ENCODE peak calls at places on chromosomes 6 and 20, in five cellular contexts. W, T, X, G and K are unnamed samples.

GRCh38 chr20:35954907-35955251 is 577 bp upstream of the SCAND1 start:
- DNase-seq in W (no peak), T (peak; percentile 35), G (no peak), X (no peak), K (no peak)

GRCh38 chr6:138818496-138819194 is 22.8 kb downstream of the ECT2L start:
- DNase-seq in W (no peak), T (no peak), X (no peak), G (no peak), K (no peak)

GRCh38 chr6:70180904-70181599 is 121.8 kb downstream of the COL9A1 start:
- DNase-seq in T (no peak), G (no peak), X (no peak), W (no peak), K (no peak)

GRCh38 chr20:878511-879307 is 37.4 kb downstream of the ANGPT4 start:
- DNase-seq in G (no peak), X (no peak), W (no peak), T (peak; percentile 11), K (no peak)

GRCh38 chr6:34142599-34142998 is 3.3 kb downstream of the GRM4 start:
- DNase-seq in W (no peak), X (no peak), G (no peak), T (no peak), K (no peak)

GRCh38 chr6:125952764-125953501 is 3.6 kb upstream of the HINT3 start:
- DNase-seq in W (no peak), G (no peak), X (no peak), T (peak; percentile 14), K (no peak)

GRCh38 chr6:147075326-147075840 is 128.8 kb upstream of the STXBP5 start:
- DNase-seq in T (no peak), W (no peak), G (no peak), X (no peak), K (no peak)

GRCh38 chr6:142633317-142633716 is 311.7 kb downstream of the HIVEP2 start:
- DNase-seq in G (no peak), W (no peak), X (no peak), T (no peak), K (no peak)

GRCh38 chr20:46934746-46935283 is 40.2 kb downstream of the EYA2 start:
- DNase-seq in G (no peak), W (no peak), T (no peak), X (no peak), K (no peak)

GRCh38 chr6:13431861-13432465 is 55.4 kb downstream of the GFOD1 start:
- DNase-seq in G (no peak), T (peak; percentile 65), W (no peak), X (no peak), K (no peak)

GRCh38 chr6:29992792-29993191 is 50.5 kb downstream of the HLA-A start:
- DNase-seq in X (no peak), T (peak; percentile 19), G (no peak), W (no peak), K (no peak)

GRCh38 chr6:85593438-85594196 is at the start of gene SNX14:
- DNase-seq in G (peak; percentile 97), T (peak; percentile 95), X (peak; percentile 96), W (peak; percentile 95), K (peak; percentile 95)

GRCh38 chr6:64750910-64751309 is 956.1 kb downstream of the EYS start:
- DNase-seq in T (no peak), W (no peak), G (no peak), X (no peak), K (no peak)

GRCh38 chr20:856361-856775 is 22.9 kb downstream of the FAM110A start:
- DNase-seq in W (no peak), T (peak; percentile 85), G (no peak), X (no peak), K (peak; percentile 87)

GRCh38 chr6:134416501-134417154 is 98.7 kb upstream of the SGK1 start:
- DNase-seq in G (no peak), W (no peak), T (peak; percentile 82), X (no peak), K (no peak)

GRCh38 chr6:111792241-111792640 is 81.0 kb downstream of the FYN start:
- DNase-seq in X (no peak), W (no peak), T (no peak), G (no peak), K (no peak)

GRCh38 chr20:57990396-57990987 is 238.0 kb downstream of the ANKRD60 start:
- DNase-seq in G (peak; percentile 34), X (no peak), W (no peak), T (peak; percentile 87), K (peak; percentile 37)

GRCh38 chr20:25039697-25040437 is 18.1 kb downstream of the ACSS1 start:
- DNase-seq in G (peak; percentile 85), X (peak; percentile 91), T (peak; percentile 72), W (peak; percentile 94), K (peak; percentile 98)

GRCh38 chr6:169723200-169723909 is 945 bp downstream of the PHF10 start:
- DNase-seq in W (peak; percentile 75), G (peak; percentile 89), X (peak; percentile 64), T (peak; percentile 80), K (peak; percentile 80)

GRCh38 chr6:74510878-74511277 is 695.0 kb downstream of the COL12A1 start:
- DNase-seq in X (no peak), W (no peak), G (no peak), T (peak; percentile 7), K (no peak)

GRCh38 chr6:67933278-67933677 is 701.8 kb upstream of the ADGRB3 start:
- DNase-seq in G (no peak), X (no peak), T (no peak), W (no peak), K (no peak)

GRCh38 chr6:158849899-158850806 is 31.0 kb upstream of the EZR start:
- DNase-seq in T (peak; percentile 98), X (peak; percentile 54), G (no peak), W (no peak), K (no peak)

GRCh38 chr6:111978826-111979225 is 75.1 kb upstream of the CCN6 start:
- DNase-seq in G (no peak), W (no peak), X (no peak), T (peak; percentile 55), K (no peak)

GRCh38 chr6:78598966-78599365 is 268.4 kb upstream of the IRAK1BP1 start:
- DNase-seq in T (peak; percentile 99), G (peak; percentile 25), X (no peak), W (no peak), K (no peak)

DNA sequence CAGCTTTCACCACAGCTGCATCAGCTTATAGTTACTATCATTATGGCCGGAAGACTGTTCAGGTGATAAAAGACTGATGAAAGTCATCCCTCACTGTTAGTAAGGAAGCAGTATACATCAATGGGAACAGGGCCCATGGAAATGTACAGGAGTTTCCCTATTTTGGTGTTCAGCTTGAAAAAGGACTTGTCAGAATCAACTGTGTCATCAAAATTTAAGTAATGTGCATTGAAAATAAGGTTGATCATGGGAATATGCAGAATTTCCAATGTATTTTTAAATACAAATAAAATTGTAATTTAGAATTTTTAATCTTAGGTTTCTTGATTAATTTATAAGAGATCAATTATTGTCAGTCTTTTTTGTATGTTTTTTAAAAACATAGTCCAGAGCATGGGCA is 16.8 kb downstream of the LRRN4 start:
- DNase-seq in G (no peak), X (no peak), T (no peak), W (no peak), K (no peak)
- H3K36me3 ChIP-seq in G (peaks cover 50% of the 10 kb centered on the region), X (no peaks in the 10 kb centered on the region), T (peaks cover 7% of the 10 kb centered on the region), W (peaks cover 10% of the 10 kb centered on the region), K (no peaks in the 10 kb centered on the region)

GRCh38 chr20:62628691-62629090 is 13.6 kb upstream of the SLCO4A1 start:
- DNase-seq in X (no peak), T (no peak), G (no peak), W (no peak), K (no peak)
- H3K27ac ChIP-seq in X (no peak overlapping the region), T (no peak overlapping the region), G (no peak overlapping the region), W (no peak overlapping the region), K (peak overlapping the region; percentile 48)

GRCh38 chr20:45833883-45834796 is 541 bp downstream of the SNX21 start:
- DNase-seq in T (peak; percentile 67), G (peak; percentile 83), X (peak; percentile 83), W (peak; percentile 55), K (peak; percentile 67)
- H3K4me3 ChIP-seq in T (peak overlapping the region; percentile 90), G (peak overlapping the region; percentile 81), X (peak overlapping the region; percentile 62), W (peak overlapping the region; percentile 72), K (peak overlapping the region; percentile 80)

GRCh38 chr20:41173161-41173721 is 35.9 kb downstream of the PLCG1 start:
- DNase-seq in G (peak; percentile 87), T (peak; percentile 52), W (peak; percentile 68), X (peak; percentile 76), K (peak; percentile 84)

GRCh38 chr20:41174782-41175181 is 37.4 kb downstream of the PLCG1 start:
- DNase-seq in X (peak; percentile 15), W (no peak), G (peak; percentile 59), T (peak; percentile 30), K (peak; percentile 48)

GRCh38 chr20:41174373-41174772 is 37.0 kb downstream of the PLCG1 start:
- DNase-seq in T (no peak), W (no peak), X (peak; percentile 18), G (peak; percentile 17), K (no peak)

GRCh38 chr20:41172296-41173140 is 35.2 kb downstream of the PLCG1 start:
- DNase-seq in T (no peak), W (no peak), X (peak; percentile 22), G (peak; percentile 19), K (peak; percentile 50)

DNA sequence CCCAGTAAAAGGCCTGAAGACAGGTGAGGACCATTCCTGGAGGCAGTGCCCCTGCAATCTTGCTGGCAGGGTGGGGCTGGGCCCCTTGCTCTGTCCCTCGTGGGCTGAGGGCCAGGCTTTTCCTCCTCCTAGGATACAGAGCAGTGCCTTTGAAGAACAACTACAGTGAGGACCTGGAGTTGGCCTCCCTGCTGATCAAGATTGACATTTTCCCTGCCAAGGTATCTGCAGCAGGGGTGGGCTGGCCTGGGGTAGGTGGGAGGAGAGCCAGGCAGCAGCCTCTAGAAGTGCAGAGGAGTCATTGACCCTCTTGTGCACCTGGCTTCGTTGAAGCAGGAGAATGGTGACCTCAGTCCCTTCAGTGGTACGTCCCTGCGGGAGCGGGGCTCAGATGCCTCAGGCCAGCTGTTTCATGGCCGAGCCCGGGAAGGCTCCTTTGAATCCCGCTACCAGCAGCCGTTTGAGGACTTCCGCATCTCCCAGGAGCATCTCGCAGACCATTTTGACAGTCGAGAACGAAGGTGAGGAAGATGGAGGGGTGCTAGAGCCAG is 36.5 kb downstream of the PLCG1 start:
- DNase-seq in X (peak; percentile 10), G (no peak), T (no peak), W (no peak), K (peak; percentile 35)
- H3K36me3 ChIP-seq in X (peaks cover 13% of the 10 kb centered on the region), G (peaks cover 53% of the 10 kb centered on the region), T (peaks cover 19% of the 10 kb centered on the region), W (peaks cover 3% of the 10 kb centered on the region), K (peaks cover 8% of the 10 kb centered on the region)

DNA sequence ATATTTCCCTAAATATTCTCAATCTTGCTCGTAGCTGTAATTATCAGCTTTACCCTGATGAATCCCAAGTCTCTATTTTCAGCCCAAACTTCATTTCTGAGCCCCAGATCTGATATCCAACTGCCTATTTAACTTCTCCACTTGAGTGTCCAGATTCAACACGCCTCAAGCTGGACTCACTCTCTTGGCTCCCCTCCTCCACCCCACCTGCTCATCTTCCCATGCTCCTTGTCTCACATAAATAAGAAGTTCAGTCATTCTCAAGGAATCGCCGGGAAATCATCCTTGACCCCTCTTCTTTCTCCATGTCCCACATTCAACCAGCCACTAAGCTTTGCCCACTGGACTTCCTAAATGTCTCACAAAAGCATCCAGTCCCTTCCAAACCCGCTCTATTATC is 89.9 kb upstream of the STMND1 start:
- DNase-seq in W (peak; percentile 68), G (no peak), X (no peak), T (no peak), K (no peak)
- H3K27ac ChIP-seq in W (no peak overlapping the region), G (no peak overlapping the region), X (no peak overlapping the region), T (peak overlapping the region; percentile 75), K (peak overlapping the region; percentile 74)